ENCODE peak calls at places on chromosomes 16 and 17, in five cellular contexts. J is fibroblast of mammary gland, A is GM23338, R is hepatocyte, P is astrocyte of the spinal cord. G is an unnamed sample.

GRCh38 chr16:21950782-21951521 is 2.2 kb upstream of the UQCRC2 start:
- DNase-seq in J (peak), A (peak), R (peak), P (peak), G (peak)

GRCh38 chr17:8709006-8709405 is 35.6 kb downstream of the CCDC42 start:
- DNase-seq in J (no peak), A (no peak), R (no peak), P (no peak), G (no peak)

GRCh38 chr17:37299257-37299985 is 76.4 kb upstream of the C17orf78 start:
- DNase-seq in J (peak), A (peak), R (peak), P (peak), G (peak)

GRCh38 chr16:49492896-49493620 is 119.5 kb downstream of the C16orf78 start:
- DNase-seq in J (no peak), A (peak), R (no peak), P (no peak), G (no peak)

GRCh38 chr16:30509081-30509480 is 17.3 kb downstream of the ZNF768 start:
- DNase-seq in J (no peak), A (no peak), R (no peak), P (no peak), G (no peak)

GRCh38 chr16:52611817-52612673 is 65.1 kb upstream of the TOX3 start:
- DNase-seq in J (no peak), A (no peak), R (peak), P (no peak), G (no peak)

GRCh38 chr16:83187404-83187803 is 560.6 kb downstream of the CDH13 start:
- DNase-seq in J (peak), A (no peak), R (peak), P (peak), G (peak)

GRCh38 chr17:83155128-83156081 is 76.0 kb downstream of the METRNL start:
- DNase-seq in J (peak), A (no peak), R (no peak), P (peak), G (peak)

GRCh38 chr16:23092072-23092800 is 57.0 kb downstream of the USP31 start:
- DNase-seq in J (no peak), A (no peak), R (no peak), P (no peak), G (no peak)

GRCh38 chr17:64377769-64378282 is 12.8 kb downstream of the PECAM1 start:
- DNase-seq in J (no peak), A (no peak), R (no peak), P (peak), G (peak)

GRCh38 chr17:79937981-79938695 is 97.5 kb downstream of the TBC1D16 start:
- DNase-seq in J (no peak), A (no peak), R (no peak), P (no peak), G (no peak)

GRCh38 chr16:23187341-23187740 is 4.8 kb downstream of the SCNN1G start:
- DNase-seq in J (no peak), A (no peak), R (no peak), P (no peak), G (no peak)

GRCh38 chr17:41583137-41584127 is 3.3 kb downstream of the KRT14 start:
- DNase-seq in J (no peak), A (no peak), R (no peak), P (no peak), G (no peak)

GRCh38 chr16:68901910-68902309 is 58.6 kb downstream of the TANGO6 start:
- DNase-seq in J (peak), A (peak), R (no peak), P (peak), G (peak)

GRCh38 chr17:39144414-39144813 is 7.0 kb downstream of the PLXDC1 start:
- DNase-seq in J (peak), A (no peak), R (peak), P (peak), G (peak)

GRCh38 chr16:74603848-74604247 is 3.1 kb downstream of the GLG1 start:
- DNase-seq in J (peak), A (no peak), R (no peak), P (peak), G (peak)

GRCh38 chr17:78381601-78382168 is 3.2 kb downstream of the PGS1 start:
- DNase-seq in J (peak), A (peak), R (no peak), P (peak), G (no peak)

GRCh38 chr17:7854078-7854777 is 638 bp upstream of the TMEM88 start:
- DNase-seq in J (no peak), A (no peak), R (peak), P (no peak), G (no peak)

GRCh38 chr17:74011963-74012362 is 191.5 kb upstream of the RPL38 start:
- DNase-seq in J (no peak), A (no peak), R (peak), P (no peak), G (no peak)

GRCh38 chr17:336110-337021 is 16.2 kb downstream of the RPH3AL start:
- DNase-seq in J (no peak), A (no peak), R (no peak), P (no peak), G (no peak)

GRCh38 chr16:53999841-54000240 is 286.7 kb downstream of the IRX3 start:
- DNase-seq in J (peak), A (no peak), R (no peak), P (peak), G (peak)

GRCh38 chr17:59372138-59372751 is 40.8 kb downstream of the YPEL2 start:
- DNase-seq in J (peak), A (no peak), R (peak), P (peak), G (peak)

GRCh38 chr16:30380801-30381208 is 1.6 kb downstream of the SEPTIN1 start:
- DNase-seq in J (no peak), A (no peak), R (no peak), P (no peak), G (no peak)

GRCh38 chr16:74999208-74999682 is 421 bp downstream of the ZNRF1 start:
- DNase-seq in J (no peak), A (peak), R (no peak), P (no peak), G (peak)

GRCh38 chr16:12904041-12904671 is 2.8 kb downstream of the SHISA9 start:
- DNase-seq in J (no peak), A (peak), R (no peak), P (no peak), G (no peak)
- H3K4me3 ChIP-seq in J (no peak), A (peak), R (no peak), P (no peak), G (no peak)

GRCh38 chr17:17701112-17701511 is 19.9 kb downstream of the RAI1 start:
- DNase-seq in J (no peak), A (no peak), R (no peak), P (no peak), G (no peak)

GRCh38 chr17:17700251-17700969 is 19.2 kb downstream of the RAI1 start:
- DNase-seq in J (no peak), A (peak), R (no peak), P (no peak), G (no peak)

GRCh38 chr17:17702370-17702769 is 21.1 kb downstream of the RAI1 start:
- DNase-seq in J (no peak), A (no peak), R (no peak), P (no peak), G (no peak)

GRCh38 chr17:17702821-17703607 is 21.8 kb downstream of the RAI1 start:
- DNase-seq in J (peak), A (peak), R (no peak), P (no peak), G (peak)

DNA sequence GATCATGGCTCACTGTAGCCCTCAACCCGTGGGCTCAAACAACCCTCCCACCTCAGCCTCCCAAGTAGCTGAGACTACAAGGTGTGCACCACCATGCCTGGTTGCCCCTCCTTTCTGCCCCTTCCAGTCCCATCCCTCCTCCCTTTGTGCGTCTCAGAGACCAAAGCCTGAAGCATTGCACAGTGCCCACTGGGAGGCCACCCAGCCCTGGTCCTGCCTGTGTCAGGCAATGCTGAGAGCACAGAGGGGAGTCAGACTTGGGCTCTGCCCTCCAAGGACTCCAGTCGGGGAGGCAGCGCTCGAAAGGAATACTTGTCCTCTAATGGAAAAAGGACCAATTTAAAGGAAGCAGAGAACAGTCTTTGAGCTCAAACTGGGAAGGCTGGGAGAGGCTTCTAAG is 20.4 kb downstream of the RAI1 start:
- DNase-seq in J (no peak), A (no peak), R (no peak), P (no peak), G (no peak)
- TF ChIP-seq CTCF in J (no peak), A (no peak), R (no peak), P (no peak), G (no peak)

DNA sequence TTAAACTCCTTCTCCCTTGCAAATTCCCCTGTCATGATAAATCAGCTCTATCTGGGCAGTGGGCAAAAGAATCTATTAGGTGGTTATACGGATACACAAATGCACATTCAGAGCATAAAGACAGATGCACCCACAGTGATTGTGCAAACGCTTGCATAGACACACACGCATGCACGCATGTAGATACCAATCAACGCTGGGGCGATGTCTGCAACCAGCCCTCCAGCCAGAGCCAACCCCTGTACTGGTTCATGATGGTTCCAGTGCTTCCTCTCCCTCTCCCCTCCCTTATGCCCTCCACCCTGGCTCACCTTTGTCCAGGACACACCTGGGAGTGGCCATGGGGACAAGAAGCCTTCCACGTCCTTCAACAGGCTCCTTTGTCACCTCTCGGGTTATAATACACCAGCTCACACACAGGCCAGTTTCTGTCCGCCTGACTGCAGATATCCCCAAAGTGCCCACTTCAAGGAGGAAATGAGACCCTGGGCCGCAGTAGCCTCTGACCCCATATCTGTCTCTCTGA is 33.1 kb upstream of the SNN start:
- DNase-seq in J (no peak), A (no peak), R (no peak), P (no peak), G (no peak)
- H3K4me3 ChIP-seq in J (no peak), A (no peak), R (no peak), P (no peak), G (no peak)

GRCh38 chr17:56173026-56173425 is 19.8 kb downstream of the ANKFN1 start:
- DNase-seq in J (no peak), A (no peak), R (no peak), P (no peak), G (no peak)
- TF ChIP-seq CTCF in J (no peak), A (peak), R (no peak), P (no peak), G (no peak)

DNA sequence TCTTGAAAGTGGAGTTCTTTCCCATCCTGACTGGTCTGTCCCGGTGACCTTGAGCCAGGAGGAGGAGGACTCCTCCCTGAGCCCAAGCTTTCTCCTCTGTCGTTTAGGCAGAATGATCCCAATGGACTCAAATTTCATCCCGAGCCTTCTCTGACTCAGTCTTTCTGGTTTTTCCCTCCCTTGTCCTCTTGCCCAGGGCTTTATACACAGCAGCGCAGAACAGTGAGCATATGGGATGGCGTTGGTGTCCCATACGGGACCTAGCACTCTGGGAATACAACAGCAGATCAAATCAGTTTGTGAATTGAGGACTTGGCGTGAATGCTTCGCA is 950 bp upstream of the XYLT1 start:
- DNase-seq in J (peak), A (no peak), R (no peak), P (peak), G (no peak)
- H3K4me3 ChIP-seq in J (peak), A (peak), R (no peak), P (no peak), G (no peak)